ENCODE peak calls at places on chromosomes 11 and 22, in six cellular contexts. P, W, R, L, T and K are unnamed samples.

GRCh38 chr11:16408619-16409018 is 52.3 kb upstream of the SOX6 start:
- DNase-seq in P (peak), R (no peak), L (no peak), W (no peak), T (no peak), K (no peak)

GRCh38 chr11:1072116-1072820 is 2.4 kb upstream of the MUC2 start:
- DNase-seq in W (peak), P (peak), L (no peak), R (no peak), T (no peak), K (no peak)

GRCh38 chr11:109984634-109985289 is 108.4 kb upstream of the ZC3H12C start:
- DNase-seq in L (no peak), W (no peak), T (peak), R (no peak), P (no peak), K (no peak)

GRCh38 chr11:125275905-125276634 is 111.5 kb downstream of the PKNOX2 start:
- DNase-seq in R (no peak), P (no peak), W (no peak), L (no peak), T (no peak), K (peak)

GRCh38 chr11:93013646-93014045 is 44.2 kb downstream of the MTNR1B start:
- DNase-seq in L (no peak), R (no peak), T (no peak), P (no peak), W (no peak), K (no peak)

GRCh38 chr11:76030973-76031590 is 175.2 kb downstream of the WNT11 start:
- DNase-seq in W (no peak), R (no peak), T (no peak), P (no peak), L (no peak), K (no peak)

GRCh38 chr11:100681064-100681502 is 6.0 kb upstream of the ARHGAP42 start:
- DNase-seq in R (no peak), P (peak), W (peak), L (peak), T (peak), K (peak)

GRCh38 chr22:23763579-23764331 is 965 bp downstream of the C22orf15 start:
- DNase-seq in L (no peak), T (no peak), R (peak), W (no peak), P (peak), K (no peak)

GRCh38 chr22:45585946-45586540 is 83.4 kb downstream of the FBLN1 start:
- DNase-seq in L (no peak), W (no peak), P (no peak), T (no peak), R (no peak), K (no peak)

GRCh38 chr11:109264128-109264527 is 157.9 kb upstream of the C11orf87 start:
- DNase-seq in W (no peak), R (no peak), T (no peak), P (no peak), L (no peak), K (no peak)

GRCh38 chr22:33851985-33852384 is 68.3 kb downstream of the LARGE1 start:
- DNase-seq in P (no peak), W (no peak), L (no peak), R (no peak), T (no peak), K (no peak)

GRCh38 chr22:33851240-33851639 is 69.0 kb downstream of the LARGE1 start:
- DNase-seq in P (no peak), W (no peak), R (no peak), L (no peak), T (no peak), K (peak)

GRCh38 chr22:33854724-33855123 is 65.6 kb downstream of the LARGE1 start:
- DNase-seq in T (no peak), W (no peak), L (no peak), P (no peak), R (no peak), K (no peak)

GRCh38 chr22:33850724-33851123 is 69.6 kb downstream of the LARGE1 start:
- DNase-seq in R (no peak), L (no peak), P (no peak), T (no peak), W (no peak), K (no peak)

DNA sequence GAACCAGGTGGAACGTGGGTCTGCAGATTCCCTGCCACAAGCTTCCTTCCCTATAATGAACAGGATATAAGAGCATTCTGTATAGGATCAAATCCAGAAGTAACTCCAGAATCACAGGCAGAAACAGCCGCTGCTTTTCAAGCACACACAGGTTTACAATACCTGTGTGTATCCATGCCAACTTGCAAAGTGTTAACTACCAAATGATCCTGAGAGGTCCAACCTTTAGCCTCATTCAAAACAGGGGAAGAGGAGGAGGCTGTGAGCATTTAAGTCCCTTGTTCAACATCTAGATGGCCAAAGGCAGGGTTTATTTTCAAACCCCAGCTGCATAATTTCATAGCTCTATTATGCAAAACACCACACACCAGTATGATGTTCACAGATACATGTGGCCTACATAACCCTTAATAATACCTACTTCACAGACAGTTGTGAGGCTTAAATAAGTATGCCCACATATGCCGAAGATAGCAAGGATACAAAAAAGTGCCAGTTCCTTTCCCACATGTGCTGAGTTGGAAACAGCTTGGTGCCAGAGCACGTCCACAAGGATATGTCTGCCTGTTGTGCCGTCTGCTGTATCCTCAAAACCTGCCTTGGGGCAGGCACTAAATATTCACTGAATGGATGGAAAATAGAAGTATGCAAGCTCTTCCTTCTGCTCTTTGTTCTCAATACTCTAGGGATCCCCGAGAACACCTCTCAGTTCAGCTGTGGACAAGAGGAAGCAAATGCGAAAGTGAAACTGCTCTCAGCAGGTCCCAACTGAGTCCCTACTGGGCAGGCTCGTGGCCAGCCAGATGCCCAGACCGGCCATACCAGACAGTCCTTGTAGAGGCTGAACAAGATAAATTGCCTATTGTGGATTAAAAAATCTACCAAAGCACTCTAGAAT is 66.8 kb downstream of the LARGE1 start:
- DNase-seq in W (no peak), T (peak), P (no peak), L (peak), R (peak), K (peak)
- TF ChIP-seq JUND in W (no peak), T (no peak), P (no peak), L (no peak), R (no peak), K (no peak)

GRCh38 chr22:49776053-49776511 is 51.6 kb downstream of the BRD1 start:
- DNase-seq in L (no peak), T (no peak), R (no peak), W (no peak), P (no peak), K (no peak)

GRCh38 chr22:49774046-49774445 is 53.6 kb downstream of the BRD1 start:
- DNase-seq in R (no peak), T (no peak), P (no peak), L (no peak), W (no peak), K (no peak)

GRCh38 chr22:49774499-49775151 is 53.0 kb downstream of the BRD1 start:
- DNase-seq in P (no peak), W (no peak), T (no peak), L (no peak), R (no peak), K (no peak)

GRCh38 chr22:49776891-49777290 is 50.8 kb downstream of the BRD1 start:
- DNase-seq in P (no peak), R (no peak), T (no peak), L (no peak), W (no peak), K (no peak)

GRCh38 chr22:49775191-49776052 is 52.3 kb downstream of the BRD1 start:
- DNase-seq in T (no peak), W (no peak), L (no peak), R (no peak), P (no peak), K (no peak)
- TF ChIP-seq JUND in T (no peak), W (no peak), L (no peak), R (no peak), P (no peak), K (no peak)

GRCh38 chr22:26905076-26905475 is 247.7 kb downstream of the MIAT start:
- DNase-seq in W (no peak), P (no peak), L (no peak), R (no peak), T (no peak), K (no peak)

GRCh38 chr22:26901228-26901816 is 243.9 kb downstream of the MIAT start:
- DNase-seq in W (no peak), R (no peak), L (no peak), P (no peak), T (no peak), K (no peak)

GRCh38 chr22:26904483-26904882 is 247.1 kb downstream of the MIAT start:
- DNase-seq in W (no peak), L (no peak), T (no peak), R (no peak), P (no peak), K (no peak)

GRCh38 chr22:26902401-26903029 is 245.1 kb downstream of the MIAT start:
- DNase-seq in R (no peak), L (no peak), W (no peak), P (no peak), T (no peak), K (no peak)

DNA sequence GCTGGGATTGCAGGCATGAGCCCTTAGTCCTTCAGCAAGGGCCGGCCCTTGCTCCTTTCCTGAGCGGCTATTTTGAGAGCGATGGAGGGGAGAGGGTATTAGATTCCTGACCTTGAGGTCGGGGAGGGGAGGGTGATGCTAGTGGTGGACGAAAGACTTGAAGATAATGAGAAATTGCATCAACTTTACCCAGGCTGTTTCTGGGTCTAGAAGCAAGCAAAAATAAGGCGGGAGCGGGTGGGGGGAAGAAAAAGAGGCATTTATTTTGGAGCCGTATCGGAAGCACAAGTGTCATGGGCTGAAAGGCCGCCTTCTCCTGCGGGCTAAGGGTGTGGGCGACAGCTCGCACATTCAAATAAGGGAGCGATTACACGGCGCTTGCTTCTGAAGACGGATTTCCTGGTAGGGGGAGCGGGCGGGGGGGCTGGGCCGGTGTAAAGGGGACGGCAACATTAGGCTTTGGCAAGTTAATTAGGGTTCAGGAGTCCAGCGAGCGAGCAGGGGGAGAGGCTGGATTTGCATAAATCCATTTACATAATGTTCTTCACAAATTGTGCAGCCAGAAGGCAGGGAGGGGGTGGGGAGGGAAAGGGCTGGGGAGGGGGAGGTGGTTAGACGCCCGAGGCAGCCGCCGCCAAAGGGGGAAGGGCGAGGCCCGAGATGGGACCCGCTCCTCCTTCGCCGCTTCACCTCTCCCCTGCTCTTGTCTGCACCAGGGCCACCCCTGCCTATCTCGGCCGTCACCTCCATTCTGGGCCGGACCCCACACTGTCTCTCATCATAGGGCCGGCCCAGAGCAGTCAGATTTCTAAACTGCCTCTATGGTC is 245.9 kb downstream of the MIAT start:
- DNase-seq in L (no peak), P (no peak), W (no peak), T (no peak), R (no peak), K (no peak)
- TF ChIP-seq JUND in L (no peak), P (no peak), W (no peak), T (no peak), R (no peak), K (no peak)

GRCh38 chr11:31809857-31810778 is 1.0 kb downstream of the PAX6 start:
- DNase-seq in W (no peak), L (no peak), T (no peak), P (peak), R (peak), K (peak)
- TF ChIP-seq JUND in W (no peak), L (no peak), T (no peak), P (no peak), R (no peak), K (no peak)

DNA sequence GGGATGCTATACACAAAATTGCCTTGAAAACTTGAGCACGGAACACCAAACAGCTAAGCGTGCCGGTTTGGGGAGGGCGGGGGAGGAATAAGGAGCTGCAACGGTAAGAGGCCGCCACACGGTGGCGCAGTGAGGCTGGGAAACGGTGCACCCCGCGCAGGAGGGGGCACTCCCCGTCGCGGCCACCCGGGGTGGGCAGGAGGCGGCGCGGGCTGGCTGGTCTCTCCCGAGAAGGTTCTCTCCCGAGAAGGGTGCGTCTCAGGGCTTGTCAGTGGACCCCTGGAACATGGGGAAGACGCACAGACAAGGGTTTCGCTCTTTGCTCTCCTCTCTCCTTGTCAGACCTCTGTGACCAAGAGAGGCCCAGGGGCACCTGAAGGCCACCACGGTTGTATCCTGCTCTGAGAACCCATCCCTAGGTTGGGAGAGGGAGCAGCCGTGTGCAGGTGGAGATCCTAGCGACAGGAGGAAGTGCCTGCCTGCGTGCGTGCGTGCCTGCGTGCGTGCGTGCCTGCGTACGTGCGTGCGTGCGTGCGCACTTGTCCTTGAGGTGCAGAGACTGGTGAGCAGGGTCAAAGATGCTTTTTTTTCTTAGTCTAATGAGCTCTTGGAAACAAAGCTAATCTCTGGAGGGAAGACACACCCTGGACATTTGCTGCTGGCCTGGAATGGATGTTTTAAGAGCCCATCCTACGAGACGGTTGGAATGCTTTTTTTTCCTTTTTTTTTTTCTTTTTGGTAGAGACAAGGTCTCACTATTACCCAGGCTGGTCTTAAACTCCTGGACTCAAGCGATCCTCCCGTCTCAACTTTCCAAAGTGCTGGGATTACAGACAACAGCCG is 18.1 kb upstream of the JAM3 start:
- DNase-seq in R (peak), T (no peak), P (peak), L (peak), W (peak), K (peak)
- TF ChIP-seq JUND in R (no peak), T (no peak), P (no peak), L (no peak), W (no peak), K (no peak)

GRCh38 chr22:32475428-32476010 is 908 bp downstream of the FBXO7 start:
- DNase-seq in L (no peak), W (peak), P (no peak), T (no peak), R (peak), K (no peak)
- TF ChIP-seq JUND in L (no peak), W (peak), P (no peak), T (no peak), R (no peak), K (no peak)

GRCh38 chr11:69156218-69156639 is 494 bp downstream of the SMIM38 start:
- DNase-seq in P (no peak), T (no peak), R (no peak), L (no peak), W (no peak), K (no peak)
- TF ChIP-seq JUND in P (no peak), T (no peak), R (no peak), L (no peak), W (no peak), K (no peak)

GRCh38 chr22:40043086-40043485 is 48.3 kb downstream of the FAM83F start:
- DNase-seq in W (no peak), L (no peak), P (no peak), R (no peak), T (no peak), K (no peak)
- TF ChIP-seq JUND in W (no peak), L (no peak), P (no peak), R (no peak), T (no peak), K (no peak)

GRCh38 chr11:22456993-22457748 is 119.0 kb downstream of the SLC17A6 start:
- DNase-seq in L (no peak), T (no peak), W (no peak), R (no peak), P (no peak), K (no peak)

GRCh38 chr11:22461626-22462025 is 123.4 kb downstream of the SLC17A6 start:
- DNase-seq in W (no peak), T (no peak), P (no peak), L (no peak), R (no peak), K (no peak)

GRCh38 chr11:22460181-22460580 is 122.0 kb downstream of the SLC17A6 start:
- DNase-seq in T (no peak), L (no peak), P (no peak), R (no peak), W (no peak), K (no peak)

GRCh38 chr11:22458141-22458540 is 120.0 kb downstream of the SLC17A6 start:
- DNase-seq in R (no peak), T (no peak), P (no peak), L (no peak), W (no peak), K (no peak)

GRCh38 chr11:22459053-22459452 is 120.9 kb downstream of the SLC17A6 start:
- DNase-seq in T (no peak), L (no peak), R (no peak), P (no peak), W (no peak), K (no peak)
- TF ChIP-seq JUND in T (no peak), L (no peak), R (no peak), P (no peak), W (no peak), K (no peak)